ENCODE peak calls at places on chromosome 11, in four cellular contexts. L is AG09319; F is stimulated activated CD4-positive, alpha-beta T cell treated with anti-CD3 and anti-CD28 coated beads, TNF-alpha, amount 100 ng/mL, for 4 hours; B is effector CD8-positive, alpha-beta T cell. T is an unnamed sample.
A peak's percentile ranks its signal among the peaks of the same experiment; 100 is the strongest.

GRCh38 chr11:18727499-18728236 is 1.7 kb upstream of the IGSF22 start:
- DNase-seq in L (no peak), F (no peak), B (peak; percentile 26), T (no peak)

GRCh38 chr11:62143727-62144126 is 19.9 kb downstream of the INCENP start:
- DNase-seq in L (no peak), F (no peak), B (no peak), T (no peak)

GRCh38 chr11:62050716-62051115 is 73.1 kb upstream of the INCENP start:
- DNase-seq in L (no peak), F (no peak), B (no peak), T (no peak)

GRCh38 chr11:116513894-116514293 is 258.9 kb downstream of the BUD13 start:
- DNase-seq in L (no peak), F (no peak), B (no peak), T (peak; percentile 22)

GRCh38 chr11:63610604-63611394 is 3.4 kb downstream of the PLAAT3 start:
- DNase-seq in L (no peak), F (no peak), B (no peak), T (no peak)

GRCh38 chr11:93775289-93775688 is 8.8 kb upstream of the MED17 start:
- DNase-seq in L (no peak), F (no peak), B (no peak), T (no peak)

GRCh38 chr11:61007383-61007970 is 36.0 kb downstream of the CD6 start:
- DNase-seq in L (no peak), F (no peak), B (no peak), T (no peak)

GRCh38 chr11:67582026-67582425 is 1.6 kb upstream of the GSTP1 start:
- DNase-seq in L (no peak), F (no peak), B (no peak), T (no peak)

GRCh38 chr11:134079317-134079716 is 10.4 kb downstream of the JAM3 start:
- DNase-seq in L (no peak), F (no peak), B (no peak), T (no peak)

GRCh38 chr11:125457814-125458343 is 38.2 kb downstream of the FEZ1 start:
- DNase-seq in L (peak; percentile 25), F (no peak), B (no peak), T (peak; percentile 16)

GRCh38 chr11:68040957-68041591 is 2.2 kb downstream of the TCIRG1 start:
- DNase-seq in L (no peak), F (no peak), B (no peak), T (no peak)